ENCODE peak calls at places on chromosomes 12 and 14, in six cellular contexts. U is Panc1, B is right lobe of liver, A is spleen, T is GM23248, E is AG09309. S is an unnamed sample.

GRCh38 chr12:125131958-125132357 is 66.7 kb downstream of the AACS start:
- DNase-seq in U (no peak), E (no peak), A (no peak), B (no peak), T (no peak), S (no peak)

GRCh38 chr12:57248934-57249742 is 1.8 kb downstream of the STAC3 start:
- DNase-seq in E (no peak), T (no peak), A (no peak), U (no peak), B (no peak), S (no peak)

GRCh38 chr14:103867523-103867953 is 20.2 kb upstream of the PPP1R13B start:
- DNase-seq in E (no peak), T (no peak), B (peak; percentile 72), U (no peak), A (no peak), S (peak; percentile 81)

GRCh38 chr14:90319173-90319572 is 12.6 kb downstream of the NRDE2 start:
- DNase-seq in A (no peak), E (no peak), T (peak; percentile 18), U (no peak), B (no peak), S (no peak)

GRCh38 chr12:52127683-52128450 is 48.4 kb downstream of the SMIM41 start:
- DNase-seq in T (no peak), E (no peak), B (no peak), U (no peak), A (no peak), S (peak; percentile 6)

GRCh38 chr14:99171396-99171795 is 100.6 kb downstream of the BCL11B start:
- DNase-seq in A (no peak), U (no peak), T (no peak), B (no peak), E (no peak), S (no peak)

GRCh38 chr12:130945793-130946492 is 7.8 kb upstream of the ADGRD1 start:
- DNase-seq in B (no peak), E (no peak), A (no peak), T (peak; percentile 60), U (no peak), S (no peak)

GRCh38 chr14:29007990-29008389 is 241.4 kb downstream of the FOXG1 start:
- DNase-seq in B (no peak), E (no peak), T (no peak), A (no peak), U (no peak), S (no peak)

GRCh38 chr12:8917031-8917430 is 2.7 kb downstream of the PHC1 start:
- DNase-seq in T (no peak), U (no peak), B (no peak), E (no peak), A (no peak), S (no peak)

GRCh38 chr14:29274890-29275651 is 508.5 kb downstream of the FOXG1 start:
- DNase-seq in A (no peak), E (no peak), U (no peak), B (no peak), T (no peak), S (no peak)

GRCh38 chr14:91300957-91301356 is 56.5 kb upstream of the GPR68 start:
- DNase-seq in T (peak; percentile 14), E (no peak), A (no peak), U (no peak), B (no peak), S (no peak)

GRCh38 chr12:123064356-123064755 is 83.9 kb downstream of the ARL6IP4 start:
- DNase-seq in E (no peak), T (no peak), U (no peak), A (no peak), B (peak; percentile 82), S (no peak)

GRCh38 chr12:11686135-11686534 is 36.7 kb downstream of the ETV6 start:
- DNase-seq in T (no peak), B (no peak), A (no peak), U (no peak), E (no peak), S (no peak)

GRCh38 chr12:93229494-93230310 is 148.0 kb upstream of the NUDT4 start:
- DNase-seq in E (peak; percentile 73), B (no peak), A (no peak), T (peak; percentile 92), U (peak; percentile 25), S (no peak)

GRCh38 chr14:69848156-69848555 is 31.1 kb upstream of the SMOC1 start:
- DNase-seq in U (no peak), T (no peak), A (no peak), B (no peak), E (no peak), S (no peak)

GRCh38 chr12:49223590-49224369 is 34.9 kb upstream of the TUBA1A start:
- DNase-seq in A (no peak), U (no peak), E (no peak), B (no peak), T (no peak), S (no peak)

GRCh38 chr14:49882826-49883694 is 9.8 kb upstream of the ARF6 start:
- DNase-seq in B (no peak), T (no peak), E (no peak), U (no peak), A (no peak), S (no peak)

DNA sequence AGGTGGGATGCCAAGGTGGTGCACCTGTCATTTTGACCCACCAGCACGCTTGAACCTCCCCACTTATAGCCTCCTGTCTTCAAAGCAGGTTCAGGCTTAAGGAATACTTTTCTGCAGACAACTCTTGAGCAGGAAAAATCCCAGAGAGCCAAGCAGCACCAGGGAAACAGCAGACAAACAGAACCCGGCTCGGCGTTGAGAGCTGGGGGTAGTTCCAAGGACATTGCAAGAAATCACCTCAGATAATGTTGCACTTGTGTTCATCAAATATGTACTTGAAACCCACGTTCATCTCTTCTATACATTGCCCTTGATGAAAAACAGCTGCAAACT is 203.6 kb downstream of the PPM1H start:
- DNase-seq in T (peak; percentile 64), A (no peak), B (no peak), U (no peak), E (no peak), S (no peak)
- H3K4me3 ChIP-seq in T (peak overlapping the region; percentile 56), A (no peak overlapping the region), B (no peak overlapping the region), U (peak overlapping the region; percentile 32), E (no peak overlapping the region), S (no peak overlapping the region)

GRCh38 chr14:23482814-23483128 is 13.3 kb downstream of the NGDN start:
- DNase-seq in E (no peak), U (no peak), T (no peak), A (no peak), B (no peak), S (no peak)

GRCh38 chr14:23483216-23483854 is 13.8 kb downstream of the NGDN start:
- DNase-seq in B (no peak), E (no peak), U (no peak), A (no peak), T (peak; percentile 43), S (no peak)

GRCh38 chr14:23481992-23482813 is 12.7 kb downstream of the NGDN start:
- DNase-seq in B (no peak), E (no peak), U (no peak), T (no peak), A (no peak), S (no peak)

GRCh38 chr14:23478109-23478698 is 8.7 kb downstream of the NGDN start:
- DNase-seq in U (peak; percentile 33), T (peak; percentile 75), B (no peak), E (peak; percentile 29), A (no peak), S (no peak)

GRCh38 chr14:23481362-23481970 is 12.0 kb downstream of the NGDN start:
- DNase-seq in T (peak; percentile 45), E (no peak), B (no peak), A (no peak), U (no peak), S (no peak)
- H3K4me3 ChIP-seq in T (no peak overlapping the region), E (no peak overlapping the region), B (no peak overlapping the region), A (no peak overlapping the region), U (no peak overlapping the region), S (no peak overlapping the region)

DNA sequence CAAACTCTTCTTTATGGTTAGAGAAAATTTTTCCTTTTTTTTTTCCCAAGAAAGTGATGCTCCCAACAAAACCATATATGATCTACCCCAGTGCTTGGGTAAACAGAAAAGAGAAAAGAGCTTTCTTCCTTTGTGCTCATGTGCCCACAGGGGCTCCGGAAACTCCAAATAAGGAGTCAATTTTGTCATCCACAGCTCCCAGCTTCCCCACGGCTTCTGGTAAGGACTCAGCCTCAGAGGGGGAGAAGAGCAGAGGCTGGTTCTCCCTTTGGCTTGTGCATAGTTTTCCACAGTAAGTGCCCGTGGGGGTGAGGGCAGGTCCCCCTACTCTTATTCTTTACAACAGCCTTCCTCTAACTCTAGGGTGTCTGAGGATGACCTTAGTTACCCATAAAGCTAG is 13.3 kb upstream of the RGS6 start:
- DNase-seq in A (no peak), U (no peak), T (no peak), B (no peak), E (no peak), S (no peak)
- H3K4me3 ChIP-seq in A (no peak overlapping the region), U (no peak overlapping the region), T (no peak overlapping the region), B (no peak overlapping the region), E (no peak overlapping the region), S (no peak overlapping the region)

DNA sequence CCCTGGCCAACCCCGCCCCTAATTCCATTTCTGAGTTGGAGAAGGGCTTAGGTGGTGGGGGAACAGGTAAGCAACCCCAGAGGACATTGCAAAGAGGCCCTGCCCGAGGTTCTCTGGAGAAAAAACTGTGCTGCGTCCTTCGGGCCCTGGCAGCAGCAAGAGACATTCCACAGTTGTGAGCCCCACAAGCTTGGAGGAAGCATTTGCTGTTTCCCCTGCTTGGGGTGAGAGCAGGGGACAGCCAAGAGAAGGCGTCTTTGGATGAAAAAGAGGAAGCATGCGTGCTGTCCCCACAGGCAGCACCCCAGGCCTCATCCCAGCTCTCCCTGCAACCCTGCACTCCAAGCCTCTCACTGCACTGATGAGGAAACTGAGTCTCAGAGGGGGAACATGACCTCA is 1.4 kb downstream of the BDKRB2 start:
- DNase-seq in A (no peak), T (peak; percentile 65), U (no peak), B (no peak), E (no peak), S (no peak)
- H3K4me3 ChIP-seq in A (no peak overlapping the region), T (peak overlapping the region; percentile 86), U (no peak overlapping the region), B (no peak overlapping the region), E (peak overlapping the region; percentile 63), S (no peak overlapping the region)

GRCh38 chr14:59274991-59275391 is 86.5 kb downstream of the DAAM1 start:
- DNase-seq in A (peak; percentile 69), T (no peak), E (no peak), U (no peak), B (no peak), S (peak; percentile 67)
- H3K4me3 ChIP-seq in A (no peak overlapping the region), T (no peak overlapping the region), E (no peak overlapping the region), U (no peak overlapping the region), B (no peak overlapping the region), S (no peak overlapping the region)

DNA sequence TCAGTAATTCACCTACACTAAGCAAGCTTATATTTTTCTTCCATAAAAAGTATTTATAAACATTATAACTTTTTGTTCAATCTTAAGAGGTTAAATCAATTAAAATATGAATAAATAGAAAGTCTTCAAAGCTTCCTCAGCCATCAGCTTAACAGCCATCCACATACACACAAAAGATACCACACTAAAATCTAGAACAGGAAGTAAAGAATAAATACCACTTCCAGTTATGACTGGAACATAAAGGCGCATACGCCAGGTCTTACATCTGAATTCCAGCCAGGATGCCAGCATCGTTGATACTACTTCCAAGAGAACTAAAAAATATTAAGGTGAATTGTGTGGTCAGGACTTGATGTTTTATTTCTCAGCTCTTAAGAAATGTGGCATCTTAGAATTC is 17.0 kb downstream of the SIX1 start:
- DNase-seq in A (no peak), E (no peak), B (no peak), U (no peak), T (no peak), S (no peak)
- H3K4me3 ChIP-seq in A (no peak overlapping the region), E (no peak overlapping the region), B (no peak overlapping the region), U (no peak overlapping the region), T (no peak overlapping the region), S (no peak overlapping the region)

S was measured in upper lobe of right lung.